ENCODE peak calls at places on chromosomes 13 and 19, in nine cellular contexts. One of them, this sample, is unnamed.

GRCh38 chr13:22589880-22590279 is 590.9 kb upstream of the SGCG start:
- DNase-seq in Calu3: no peak
- DNase-seq in progenitor cell of endocrine pancreas: no peak
- DNase-seq in stimulated activated CD4-positive, alpha-beta T cell treated with anti-CD3 and anti-CD28 coated beads, Interleukin-1b, Interleukin-23, amount 100 ng/mL, for 4 hours: no peak
- DNase-seq in left cardiac atrium: no peak
- DNase-seq in GDM1: no peak
- DNase-seq in T-helper 2 cell: no peak
- DNase-seq in fibroblast of the conjunctiva: no peak
- DNase-seq in stimulated activated CD8-positive, alpha-beta memory T cell treated with anti-CD3 and anti-CD28 coated beads, Interleukin-4, amount 100 ng/mL, for 48 hours: no peak
- DNase-seq in this sample: no peak

GRCh38 chr19:45716314-45717130 is 14.2 kb downstream of the FBXO46 start:
- DNase-seq in Calu3: peak
- DNase-seq in progenitor cell of endocrine pancreas: no peak
- DNase-seq in stimulated activated CD4-positive, alpha-beta T cell treated with anti-CD3 and anti-CD28 coated beads, Interleukin-1b, Interleukin-23, amount 100 ng/mL, for 4 hours: no peak
- DNase-seq in left cardiac atrium: no peak
- DNase-seq in GDM1: no peak
- DNase-seq in T-helper 2 cell: no peak
- DNase-seq in fibroblast of the conjunctiva: no peak
- DNase-seq in stimulated activated CD8-positive, alpha-beta memory T cell treated with anti-CD3 and anti-CD28 coated beads, Interleukin-4, amount 100 ng/mL, for 48 hours: peak
- DNase-seq in this sample: peak

GRCh38 chr19:10137751-10138682 is 18.3 kb upstream of the EIF3G start:
- DNase-seq in Calu3: no peak
- DNase-seq in progenitor cell of endocrine pancreas: no peak
- DNase-seq in stimulated activated CD4-positive, alpha-beta T cell treated with anti-CD3 and anti-CD28 coated beads, Interleukin-1b, Interleukin-23, amount 100 ng/mL, for 4 hours: no peak
- DNase-seq in left cardiac atrium: no peak
- DNase-seq in GDM1: no peak
- DNase-seq in T-helper 2 cell: no peak
- DNase-seq in fibroblast of the conjunctiva: no peak
- DNase-seq in stimulated activated CD8-positive, alpha-beta memory T cell treated with anti-CD3 and anti-CD28 coated beads, Interleukin-4, amount 100 ng/mL, for 48 hours: no peak
- DNase-seq in this sample: peak

GRCh38 chr19:8605514-8605913 is 5.0 kb downstream of the ADAMTS10 start:
- DNase-seq in Calu3: no peak
- DNase-seq in progenitor cell of endocrine pancreas: no peak
- DNase-seq in stimulated activated CD4-positive, alpha-beta T cell treated with anti-CD3 and anti-CD28 coated beads, Interleukin-1b, Interleukin-23, amount 100 ng/mL, for 4 hours: no peak
- DNase-seq in left cardiac atrium: no peak
- DNase-seq in GDM1: no peak
- DNase-seq in T-helper 2 cell: no peak
- DNase-seq in fibroblast of the conjunctiva: no peak
- DNase-seq in stimulated activated CD8-positive, alpha-beta memory T cell treated with anti-CD3 and anti-CD28 coated beads, Interleukin-4, amount 100 ng/mL, for 48 hours: no peak
- DNase-seq in this sample: no peak

GRCh38 chr19:48992571-48993174 is 436 bp downstream of the GYS1 start:
- DNase-seq in Calu3: no peak
- DNase-seq in progenitor cell of endocrine pancreas: no peak
- DNase-seq in stimulated activated CD4-positive, alpha-beta T cell treated with anti-CD3 and anti-CD28 coated beads, Interleukin-1b, Interleukin-23, amount 100 ng/mL, for 4 hours: no peak
- DNase-seq in left cardiac atrium: no peak
- DNase-seq in GDM1: no peak
- DNase-seq in T-helper 2 cell: no peak
- DNase-seq in fibroblast of the conjunctiva: no peak
- DNase-seq in stimulated activated CD8-positive, alpha-beta memory T cell treated with anti-CD3 and anti-CD28 coated beads, Interleukin-4, amount 100 ng/mL, for 48 hours: peak
- DNase-seq in this sample: peak

GRCh38 chr19:45215391-45216191 is 29.6 kb downstream of the EXOC3L2 start:
- DNase-seq in Calu3: peak
- DNase-seq in progenitor cell of endocrine pancreas: peak
- DNase-seq in stimulated activated CD4-positive, alpha-beta T cell treated with anti-CD3 and anti-CD28 coated beads, Interleukin-1b, Interleukin-23, amount 100 ng/mL, for 4 hours: no peak
- DNase-seq in left cardiac atrium: peak
- DNase-seq in GDM1: no peak
- DNase-seq in T-helper 2 cell: no peak
- DNase-seq in fibroblast of the conjunctiva: no peak
- DNase-seq in stimulated activated CD8-positive, alpha-beta memory T cell treated with anti-CD3 and anti-CD28 coated beads, Interleukin-4, amount 100 ng/mL, for 48 hours: no peak
- DNase-seq in this sample: no peak

GRCh38 chr19:42255766-42256750 is 1.1 kb upstream of the ERF start:
- DNase-seq in Calu3: peak
- DNase-seq in progenitor cell of endocrine pancreas: no peak
- DNase-seq in stimulated activated CD4-positive, alpha-beta T cell treated with anti-CD3 and anti-CD28 coated beads, Interleukin-1b, Interleukin-23, amount 100 ng/mL, for 4 hours: no peak
- DNase-seq in left cardiac atrium: peak
- DNase-seq in GDM1: no peak
- DNase-seq in T-helper 2 cell: no peak
- DNase-seq in fibroblast of the conjunctiva: no peak
- DNase-seq in stimulated activated CD8-positive, alpha-beta memory T cell treated with anti-CD3 and anti-CD28 coated beads, Interleukin-4, amount 100 ng/mL, for 48 hours: no peak
- DNase-seq in this sample: peak

GRCh38 chr13:22487932-22488331 is 692.8 kb upstream of the SGCG start:
- DNase-seq in Calu3: no peak
- DNase-seq in progenitor cell of endocrine pancreas: no peak
- DNase-seq in stimulated activated CD4-positive, alpha-beta T cell treated with anti-CD3 and anti-CD28 coated beads, Interleukin-1b, Interleukin-23, amount 100 ng/mL, for 4 hours: no peak
- DNase-seq in left cardiac atrium: no peak
- DNase-seq in GDM1: no peak
- DNase-seq in T-helper 2 cell: no peak
- DNase-seq in fibroblast of the conjunctiva: no peak
- DNase-seq in stimulated activated CD8-positive, alpha-beta memory T cell treated with anti-CD3 and anti-CD28 coated beads, Interleukin-4, amount 100 ng/mL, for 48 hours: no peak
- DNase-seq in this sample: no peak

GRCh38 chr19:30085394-30085793 is 143.4 kb downstream of the URI1 start:
- DNase-seq in Calu3: peak
- DNase-seq in progenitor cell of endocrine pancreas: no peak
- DNase-seq in stimulated activated CD4-positive, alpha-beta T cell treated with anti-CD3 and anti-CD28 coated beads, Interleukin-1b, Interleukin-23, amount 100 ng/mL, for 4 hours: no peak
- DNase-seq in left cardiac atrium: peak
- DNase-seq in GDM1: no peak
- DNase-seq in T-helper 2 cell: no peak
- DNase-seq in fibroblast of the conjunctiva: no peak
- DNase-seq in stimulated activated CD8-positive, alpha-beta memory T cell treated with anti-CD3 and anti-CD28 coated beads, Interleukin-4, amount 100 ng/mL, for 48 hours: peak
- DNase-seq in this sample: no peak

GRCh38 chr13:105908581-105908980 is 626.9 kb downstream of the EFNB2 start:
- DNase-seq in Calu3: no peak
- DNase-seq in progenitor cell of endocrine pancreas: no peak
- DNase-seq in stimulated activated CD4-positive, alpha-beta T cell treated with anti-CD3 and anti-CD28 coated beads, Interleukin-1b, Interleukin-23, amount 100 ng/mL, for 4 hours: no peak
- DNase-seq in left cardiac atrium: no peak
- DNase-seq in GDM1: no peak
- DNase-seq in T-helper 2 cell: no peak
- DNase-seq in fibroblast of the conjunctiva: no peak
- DNase-seq in stimulated activated CD8-positive, alpha-beta memory T cell treated with anti-CD3 and anti-CD28 coated beads, Interleukin-4, amount 100 ng/mL, for 48 hours: no peak
- DNase-seq in this sample: no peak

GRCh38 chr13:25687622-25688225 is 315.9 kb downstream of the ATP8A2 start:
- DNase-seq in Calu3: no peak
- DNase-seq in progenitor cell of endocrine pancreas: no peak
- DNase-seq in stimulated activated CD4-positive, alpha-beta T cell treated with anti-CD3 and anti-CD28 coated beads, Interleukin-1b, Interleukin-23, amount 100 ng/mL, for 4 hours: no peak
- DNase-seq in left cardiac atrium: no peak
- DNase-seq in GDM1: no peak
- DNase-seq in T-helper 2 cell: no peak
- DNase-seq in fibroblast of the conjunctiva: no peak
- DNase-seq in stimulated activated CD8-positive, alpha-beta memory T cell treated with anti-CD3 and anti-CD28 coated beads, Interleukin-4, amount 100 ng/mL, for 48 hours: no peak
- DNase-seq in this sample: peak

GRCh38 chr13:109840201-109840892 is 54.0 kb upstream of the IRS2 start:
- DNase-seq in Calu3: no peak
- DNase-seq in progenitor cell of endocrine pancreas: no peak
- DNase-seq in stimulated activated CD4-positive, alpha-beta T cell treated with anti-CD3 and anti-CD28 coated beads, Interleukin-1b, Interleukin-23, amount 100 ng/mL, for 4 hours: peak
- DNase-seq in left cardiac atrium: no peak
- DNase-seq in GDM1: peak
- DNase-seq in T-helper 2 cell: no peak
- DNase-seq in fibroblast of the conjunctiva: no peak
- DNase-seq in stimulated activated CD8-positive, alpha-beta memory T cell treated with anti-CD3 and anti-CD28 coated beads, Interleukin-4, amount 100 ng/mL, for 48 hours: peak
- DNase-seq in this sample: no peak

GRCh38 chr13:24215732-24216131 is 55.2 kb downstream of the SPATA13 start:
- DNase-seq in Calu3: no peak
- DNase-seq in progenitor cell of endocrine pancreas: no peak
- DNase-seq in stimulated activated CD4-positive, alpha-beta T cell treated with anti-CD3 and anti-CD28 coated beads, Interleukin-1b, Interleukin-23, amount 100 ng/mL, for 4 hours: no peak
- DNase-seq in left cardiac atrium: peak
- DNase-seq in GDM1: no peak
- DNase-seq in T-helper 2 cell: no peak
- DNase-seq in fibroblast of the conjunctiva: no peak
- DNase-seq in stimulated activated CD8-positive, alpha-beta memory T cell treated with anti-CD3 and anti-CD28 coated beads, Interleukin-4, amount 100 ng/mL, for 48 hours: no peak
- DNase-seq in this sample: peak

GRCh38 chr19:41226053-41226873 is 7.2 kb downstream of the AXL start:
- DNase-seq in Calu3: peak
- DNase-seq in progenitor cell of endocrine pancreas: peak
- DNase-seq in stimulated activated CD4-positive, alpha-beta T cell treated with anti-CD3 and anti-CD28 coated beads, Interleukin-1b, Interleukin-23, amount 100 ng/mL, for 4 hours: peak
- DNase-seq in left cardiac atrium: peak
- DNase-seq in GDM1: no peak
- DNase-seq in T-helper 2 cell: peak
- DNase-seq in fibroblast of the conjunctiva: no peak
- DNase-seq in stimulated activated CD8-positive, alpha-beta memory T cell treated with anti-CD3 and anti-CD28 coated beads, Interleukin-4, amount 100 ng/mL, for 48 hours: peak
- DNase-seq in this sample: no peak

GRCh38 chr13:47215741-47216140 is 318.9 kb upstream of the HTR2A start:
- DNase-seq in Calu3: peak
- DNase-seq in progenitor cell of endocrine pancreas: no peak
- DNase-seq in stimulated activated CD4-positive, alpha-beta T cell treated with anti-CD3 and anti-CD28 coated beads, Interleukin-1b, Interleukin-23, amount 100 ng/mL, for 4 hours: no peak
- DNase-seq in left cardiac atrium: no peak
- DNase-seq in GDM1: no peak
- DNase-seq in T-helper 2 cell: no peak
- DNase-seq in fibroblast of the conjunctiva: peak
- DNase-seq in stimulated activated CD8-positive, alpha-beta memory T cell treated with anti-CD3 and anti-CD28 coated beads, Interleukin-4, amount 100 ng/mL, for 48 hours: no peak
- DNase-seq in this sample: no peak

GRCh38 chr13:44015808-44016207 is 136.1 kb downstream of the LACC1 start:
- DNase-seq in Calu3: no peak
- DNase-seq in progenitor cell of endocrine pancreas: no peak
- DNase-seq in stimulated activated CD4-positive, alpha-beta T cell treated with anti-CD3 and anti-CD28 coated beads, Interleukin-1b, Interleukin-23, amount 100 ng/mL, for 4 hours: no peak
- DNase-seq in left cardiac atrium: no peak
- DNase-seq in GDM1: no peak
- DNase-seq in T-helper 2 cell: no peak
- DNase-seq in fibroblast of the conjunctiva: no peak
- DNase-seq in stimulated activated CD8-positive, alpha-beta memory T cell treated with anti-CD3 and anti-CD28 coated beads, Interleukin-4, amount 100 ng/mL, for 48 hours: no peak
- DNase-seq in this sample: no peak

GRCh38 chr13:28584873-28585317 is 74.0 kb upstream of the POMP start:
- DNase-seq in Calu3: no peak
- DNase-seq in progenitor cell of endocrine pancreas: no peak
- DNase-seq in stimulated activated CD4-positive, alpha-beta T cell treated with anti-CD3 and anti-CD28 coated beads, Interleukin-1b, Interleukin-23, amount 100 ng/mL, for 4 hours: no peak
- DNase-seq in left cardiac atrium: no peak
- DNase-seq in GDM1: no peak
- DNase-seq in T-helper 2 cell: no peak
- DNase-seq in fibroblast of the conjunctiva: no peak
- DNase-seq in stimulated activated CD8-positive, alpha-beta memory T cell treated with anti-CD3 and anti-CD28 coated beads, Interleukin-4, amount 100 ng/mL, for 48 hours: no peak
- DNase-seq in this sample: no peak

GRCh38 chr13:40471911-40472310 is 194.5 kb downstream of the FOXO1 start:
- DNase-seq in Calu3: no peak
- DNase-seq in progenitor cell of endocrine pancreas: no peak
- DNase-seq in stimulated activated CD4-positive, alpha-beta T cell treated with anti-CD3 and anti-CD28 coated beads, Interleukin-1b, Interleukin-23, amount 100 ng/mL, for 4 hours: no peak
- DNase-seq in left cardiac atrium: no peak
- DNase-seq in GDM1: no peak
- DNase-seq in T-helper 2 cell: no peak
- DNase-seq in fibroblast of the conjunctiva: no peak
- DNase-seq in stimulated activated CD8-positive, alpha-beta memory T cell treated with anti-CD3 and anti-CD28 coated beads, Interleukin-4, amount 100 ng/mL, for 48 hours: no peak
- DNase-seq in this sample: no peak

GRCh38 chr13:109072505-109072904 is 443.1 kb downstream of the MYO16 start:
- DNase-seq in Calu3: no peak
- DNase-seq in progenitor cell of endocrine pancreas: no peak
- DNase-seq in stimulated activated CD4-positive, alpha-beta T cell treated with anti-CD3 and anti-CD28 coated beads, Interleukin-1b, Interleukin-23, amount 100 ng/mL, for 4 hours: no peak
- DNase-seq in left cardiac atrium: no peak
- DNase-seq in GDM1: no peak
- DNase-seq in T-helper 2 cell: no peak
- DNase-seq in fibroblast of the conjunctiva: no peak
- DNase-seq in stimulated activated CD8-positive, alpha-beta memory T cell treated with anti-CD3 and anti-CD28 coated beads, Interleukin-4, amount 100 ng/mL, for 48 hours: no peak
- DNase-seq in this sample: no peak

GRCh38 chr19:1717200-1717969 is 35.9 kb upstream of the ONECUT3 start:
- DNase-seq in Calu3: no peak
- DNase-seq in progenitor cell of endocrine pancreas: no peak
- DNase-seq in stimulated activated CD4-positive, alpha-beta T cell treated with anti-CD3 and anti-CD28 coated beads, Interleukin-1b, Interleukin-23, amount 100 ng/mL, for 4 hours: no peak
- DNase-seq in left cardiac atrium: no peak
- DNase-seq in GDM1: no peak
- DNase-seq in T-helper 2 cell: no peak
- DNase-seq in fibroblast of the conjunctiva: no peak
- DNase-seq in stimulated activated CD8-positive, alpha-beta memory T cell treated with anti-CD3 and anti-CD28 coated beads, Interleukin-4, amount 100 ng/mL, for 48 hours: no peak
- DNase-seq in this sample: no peak

GRCh38 chr13:31350560-31350959 is 150.8 kb downstream of the B3GLCT start:
- DNase-seq in Calu3: no peak
- DNase-seq in progenitor cell of endocrine pancreas: no peak
- DNase-seq in stimulated activated CD4-positive, alpha-beta T cell treated with anti-CD3 and anti-CD28 coated beads, Interleukin-1b, Interleukin-23, amount 100 ng/mL, for 4 hours: no peak
- DNase-seq in left cardiac atrium: no peak
- DNase-seq in GDM1: no peak
- DNase-seq in T-helper 2 cell: no peak
- DNase-seq in fibroblast of the conjunctiva: no peak
- DNase-seq in stimulated activated CD8-positive, alpha-beta memory T cell treated with anti-CD3 and anti-CD28 coated beads, Interleukin-4, amount 100 ng/mL, for 48 hours: no peak
- DNase-seq in this sample: no peak

GRCh38 chr13:80473695-80474094 is 132.8 kb upstream of the SPRY2 start:
- DNase-seq in Calu3: no peak
- DNase-seq in progenitor cell of endocrine pancreas: no peak
- DNase-seq in stimulated activated CD4-positive, alpha-beta T cell treated with anti-CD3 and anti-CD28 coated beads, Interleukin-1b, Interleukin-23, amount 100 ng/mL, for 4 hours: no peak
- DNase-seq in left cardiac atrium: no peak
- DNase-seq in GDM1: no peak
- DNase-seq in T-helper 2 cell: no peak
- DNase-seq in fibroblast of the conjunctiva: peak
- DNase-seq in stimulated activated CD8-positive, alpha-beta memory T cell treated with anti-CD3 and anti-CD28 coated beads, Interleukin-4, amount 100 ng/mL, for 48 hours: no peak
- DNase-seq in this sample: peak

GRCh38 chr19:41616785-41617621 is 9.9 kb downstream of the CEACAM4 start:
- DNase-seq in Calu3: peak
- DNase-seq in progenitor cell of endocrine pancreas: no peak
- DNase-seq in stimulated activated CD4-positive, alpha-beta T cell treated with anti-CD3 and anti-CD28 coated beads, Interleukin-1b, Interleukin-23, amount 100 ng/mL, for 4 hours: no peak
- DNase-seq in left cardiac atrium: no peak
- DNase-seq in GDM1: no peak
- DNase-seq in T-helper 2 cell: no peak
- DNase-seq in fibroblast of the conjunctiva: no peak
- DNase-seq in stimulated activated CD8-positive, alpha-beta memory T cell treated with anti-CD3 and anti-CD28 coated beads, Interleukin-4, amount 100 ng/mL, for 48 hours: no peak
- DNase-seq in this sample: no peak

GRCh38 chr13:80862466-80862865 is 521.5 kb upstream of the SPRY2 start:
- DNase-seq in Calu3: no peak
- DNase-seq in progenitor cell of endocrine pancreas: no peak
- DNase-seq in stimulated activated CD4-positive, alpha-beta T cell treated with anti-CD3 and anti-CD28 coated beads, Interleukin-1b, Interleukin-23, amount 100 ng/mL, for 4 hours: no peak
- DNase-seq in left cardiac atrium: no peak
- DNase-seq in GDM1: no peak
- DNase-seq in T-helper 2 cell: no peak
- DNase-seq in fibroblast of the conjunctiva: no peak
- DNase-seq in stimulated activated CD8-positive, alpha-beta memory T cell treated with anti-CD3 and anti-CD28 coated beads, Interleukin-4, amount 100 ng/mL, for 48 hours: no peak
- DNase-seq in this sample: no peak

GRCh38 chr13:74570046-74570445 is 435.8 kb upstream of the KLF12 start:
- DNase-seq in Calu3: no peak
- DNase-seq in progenitor cell of endocrine pancreas: no peak
- DNase-seq in stimulated activated CD4-positive, alpha-beta T cell treated with anti-CD3 and anti-CD28 coated beads, Interleukin-1b, Interleukin-23, amount 100 ng/mL, for 4 hours: no peak
- DNase-seq in left cardiac atrium: no peak
- DNase-seq in GDM1: no peak
- DNase-seq in T-helper 2 cell: no peak
- DNase-seq in fibroblast of the conjunctiva: no peak
- DNase-seq in stimulated activated CD8-positive, alpha-beta memory T cell treated with anti-CD3 and anti-CD28 coated beads, Interleukin-4, amount 100 ng/mL, for 48 hours: no peak
- DNase-seq in this sample: no peak

GRCh38 chr13:26895081-26895807 is 134.7 kb upstream of the GPR12 start:
- DNase-seq in Calu3: no peak
- DNase-seq in progenitor cell of endocrine pancreas: no peak
- DNase-seq in stimulated activated CD4-positive, alpha-beta T cell treated with anti-CD3 and anti-CD28 coated beads, Interleukin-1b, Interleukin-23, amount 100 ng/mL, for 4 hours: no peak
- DNase-seq in left cardiac atrium: no peak
- DNase-seq in GDM1: no peak
- DNase-seq in T-helper 2 cell: no peak
- DNase-seq in fibroblast of the conjunctiva: no peak
- DNase-seq in stimulated activated CD8-positive, alpha-beta memory T cell treated with anti-CD3 and anti-CD28 coated beads, Interleukin-4, amount 100 ng/mL, for 48 hours: no peak
- DNase-seq in this sample: no peak

GRCh38 chr13:42405665-42406390 is 133.9 kb downstream of the AKAP11 start:
- DNase-seq in Calu3: peak
- DNase-seq in progenitor cell of endocrine pancreas: no peak
- DNase-seq in stimulated activated CD4-positive, alpha-beta T cell treated with anti-CD3 and anti-CD28 coated beads, Interleukin-1b, Interleukin-23, amount 100 ng/mL, for 4 hours: peak
- DNase-seq in left cardiac atrium: no peak
- DNase-seq in GDM1: no peak
- DNase-seq in T-helper 2 cell: no peak
- DNase-seq in fibroblast of the conjunctiva: peak
- DNase-seq in stimulated activated CD8-positive, alpha-beta memory T cell treated with anti-CD3 and anti-CD28 coated beads, Interleukin-4, amount 100 ng/mL, for 48 hours: peak
- DNase-seq in this sample: no peak

GRCh38 chr19:45159971-45160324 is 834 bp downstream of the NKPD1 start:
- DNase-seq in Calu3: no peak
- DNase-seq in progenitor cell of endocrine pancreas: no peak
- DNase-seq in stimulated activated CD4-positive, alpha-beta T cell treated with anti-CD3 and anti-CD28 coated beads, Interleukin-1b, Interleukin-23, amount 100 ng/mL, for 4 hours: no peak
- DNase-seq in left cardiac atrium: no peak
- DNase-seq in GDM1: no peak
- DNase-seq in T-helper 2 cell: no peak
- DNase-seq in fibroblast of the conjunctiva: no peak
- DNase-seq in stimulated activated CD8-positive, alpha-beta memory T cell treated with anti-CD3 and anti-CD28 coated beads, Interleukin-4, amount 100 ng/mL, for 48 hours: no peak
- DNase-seq in this sample: no peak

GRCh38 chr19:9431475-9431874 is 3.9 kb downstream of the ZNF266 start:
- DNase-seq in Calu3: no peak
- DNase-seq in progenitor cell of endocrine pancreas: peak
- DNase-seq in stimulated activated CD4-positive, alpha-beta T cell treated with anti-CD3 and anti-CD28 coated beads, Interleukin-1b, Interleukin-23, amount 100 ng/mL, for 4 hours: no peak
- DNase-seq in left cardiac atrium: no peak
- DNase-seq in GDM1: peak
- DNase-seq in T-helper 2 cell: peak
- DNase-seq in fibroblast of the conjunctiva: no peak
- DNase-seq in stimulated activated CD8-positive, alpha-beta memory T cell treated with anti-CD3 and anti-CD28 coated beads, Interleukin-4, amount 100 ng/mL, for 48 hours: peak
- DNase-seq in this sample: peak

GRCh38 chr13:114304346-114305034 is 9.8 kb upstream of the CHAMP1 start:
- DNase-seq in Calu3: no peak
- DNase-seq in progenitor cell of endocrine pancreas: no peak
- DNase-seq in stimulated activated CD4-positive, alpha-beta T cell treated with anti-CD3 and anti-CD28 coated beads, Interleukin-1b, Interleukin-23, amount 100 ng/mL, for 4 hours: no peak
- DNase-seq in left cardiac atrium: no peak
- DNase-seq in GDM1: no peak
- DNase-seq in T-helper 2 cell: no peak
- DNase-seq in fibroblast of the conjunctiva: no peak
- DNase-seq in stimulated activated CD8-positive, alpha-beta memory T cell treated with anti-CD3 and anti-CD28 coated beads, Interleukin-4, amount 100 ng/mL, for 48 hours: no peak
- DNase-seq in this sample: no peak

GRCh38 chr19:7257148-7258041 is 36.8 kb downstream of the INSR start:
- DNase-seq in Calu3: peak
- DNase-seq in progenitor cell of endocrine pancreas: peak
- DNase-seq in stimulated activated CD4-positive, alpha-beta T cell treated with anti-CD3 and anti-CD28 coated beads, Interleukin-1b, Interleukin-23, amount 100 ng/mL, for 4 hours: no peak
- DNase-seq in left cardiac atrium: peak
- DNase-seq in GDM1: no peak
- DNase-seq in T-helper 2 cell: no peak
- DNase-seq in fibroblast of the conjunctiva: peak
- DNase-seq in stimulated activated CD8-positive, alpha-beta memory T cell treated with anti-CD3 and anti-CD28 coated beads, Interleukin-4, amount 100 ng/mL, for 48 hours: no peak
- DNase-seq in this sample: no peak